ENCODE peak calls at places on chromosomes 6 and 20, in seven cellular contexts. A, L, Y, C, R, V and K are unnamed samples.

GRCh38 chr20:41275181-41275793 is 42.2 kb downstream of the ZHX3 start:
- DNase-seq in Y (no peak), A (no peak), L (no peak), C (no peak), V (no peak), R (no peak), K (no peak)

GRCh38 chr20:39855799-39856198 is 833.2 kb downstream of the MAFB start:
- DNase-seq in A (no peak), Y (no peak), V (no peak), C (no peak), L (no peak), R (no peak), K (no peak)

GRCh38 chr20:4073852-4074741 is 58.7 kb upstream of the RNF24 start:
- DNase-seq in Y (no peak), V (no peak), C (no peak), L (no peak), R (no peak), A (peak; percentile 43), K (no peak)

GRCh38 chr6:25465931-25466330 is 186.1 kb upstream of the SCGN start:
- DNase-seq in V (no peak), Y (no peak), A (no peak), R (no peak), C (no peak), L (no peak), K (no peak)

GRCh38 chr6:31058128-31058894 is 48.0 kb downstream of the MUC22 start:
- DNase-seq in R (no peak), A (no peak), L (no peak), V (no peak), Y (no peak), C (no peak), K (no peak)

GRCh38 chr6:158206740-158207451 is 38.7 kb downstream of the GTF2H5 start:
- DNase-seq in Y (no peak), C (no peak), R (no peak), V (no peak), L (no peak), A (no peak), K (no peak)

GRCh38 chr20:20318318-20319161 is 49.4 kb upstream of the INSM1 start:
- DNase-seq in C (no peak), A (no peak), R (no peak), V (no peak), Y (no peak), L (no peak), K (no peak)

GRCh38 chr6:6969761-6970223 is 138.0 kb upstream of the RREB1 start:
- DNase-seq in R (no peak), L (no peak), C (no peak), V (no peak), A (no peak), Y (no peak), K (no peak)

GRCh38 chr20:63177134-63177784 is 38.7 kb downstream of the YTHDF1 start:
- DNase-seq in C (no peak), A (no peak), L (no peak), V (no peak), R (no peak), Y (no peak), K (no peak)

GRCh38 chr6:148445116-148445515 is 102.5 kb downstream of the SASH1 start:
- DNase-seq in A (no peak), V (no peak), Y (no peak), C (no peak), R (no peak), L (no peak), K (no peak)

GRCh38 chr6:30441171-30441570 is 48.1 kb upstream of the HLA-E start:
- DNase-seq in R (no peak), V (no peak), A (no peak), C (no peak), L (no peak), Y (no peak), K (no peak)

GRCh38 chr20:42484335-42484734 is 705.4 kb downstream of the PTPRT start:
- DNase-seq in R (no peak), V (no peak), A (peak; percentile 85), C (no peak), L (no peak), Y (no peak), K (no peak)

GRCh38 chr20:21436186-21436585 is 38.9 kb upstream of the NKX2-4 start:
- DNase-seq in Y (no peak), R (no peak), V (no peak), L (no peak), C (no peak), A (no peak), K (no peak)

GRCh38 chr6:126628125-126628524 is 288.2 kb downstream of the CENPW start:
- DNase-seq in Y (no peak), V (no peak), C (no peak), L (no peak), R (no peak), A (no peak), K (no peak)

GRCh38 chr6:96923871-96924493 is 546 bp upstream of the KLHL32 start:
- DNase-seq in C (no peak), V (no peak), Y (no peak), L (no peak), A (peak; percentile 59), R (no peak), K (no peak)

GRCh38 chr6:119829006-119829405 is 479.4 kb upstream of the MAN1A1 start:
- DNase-seq in R (no peak), L (no peak), Y (no peak), C (no peak), A (no peak), V (no peak), K (no peak)

GRCh38 chr6:70706491-70707123 is 38.9 kb downstream of the SMAP1 start:
- DNase-seq in Y (no peak), L (peak; percentile 20), A (no peak), V (peak; percentile 55), C (no peak), R (no peak), K (no peak)

DNA sequence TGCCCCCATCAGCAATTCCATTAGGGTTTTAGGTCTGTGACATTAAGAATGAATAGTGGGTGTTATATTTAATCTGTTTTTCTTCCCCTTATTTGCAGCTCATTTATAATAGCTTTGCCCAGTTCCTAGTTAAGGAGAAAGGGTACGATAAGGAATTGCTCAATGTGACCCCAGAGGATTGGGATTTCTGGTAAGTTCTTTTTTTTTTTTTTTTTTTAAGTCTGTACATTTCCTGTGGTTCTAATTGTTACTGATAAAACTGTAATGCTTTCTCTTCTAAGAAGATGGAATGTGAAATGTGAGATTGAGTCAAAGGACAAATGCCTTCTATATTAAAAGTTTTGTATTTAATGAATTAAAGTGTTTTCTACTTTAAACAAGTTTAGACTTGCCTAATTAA is 5.5 kb downstream of the NT5DC1 start:
- DNase-seq in R (no peak), V (no peak), C (no peak), L (no peak), Y (no peak), A (no peak), K (no peak)
- H3K4me3 ChIP-seq in R (no peak overlapping the region), V (no peak overlapping the region), C (no peak overlapping the region), L (no peak overlapping the region), Y (no peak overlapping the region), A (no peak overlapping the region), K (no peak overlapping the region)

GRCh38 chr6:36683656-36684446 is 5.3 kb downstream of the CDKN1A start:
- DNase-seq in Y (no peak), V (no peak), R (no peak), L (no peak), C (no peak), A (no peak), K (no peak)
- H3K36me3 ChIP-seq in Y (peaks cover 62% of the 10 kb centered on the region), V (peaks cover 7% of the 10 kb centered on the region), R (peaks cover 55% of the 10 kb centered on the region), L (no peaks in the 10 kb centered on the region), C (no peaks in the 10 kb centered on the region), A (peaks cover 56% of the 10 kb centered on the region), K (peaks cover 55% of the 10 kb centered on the region)

DNA sequence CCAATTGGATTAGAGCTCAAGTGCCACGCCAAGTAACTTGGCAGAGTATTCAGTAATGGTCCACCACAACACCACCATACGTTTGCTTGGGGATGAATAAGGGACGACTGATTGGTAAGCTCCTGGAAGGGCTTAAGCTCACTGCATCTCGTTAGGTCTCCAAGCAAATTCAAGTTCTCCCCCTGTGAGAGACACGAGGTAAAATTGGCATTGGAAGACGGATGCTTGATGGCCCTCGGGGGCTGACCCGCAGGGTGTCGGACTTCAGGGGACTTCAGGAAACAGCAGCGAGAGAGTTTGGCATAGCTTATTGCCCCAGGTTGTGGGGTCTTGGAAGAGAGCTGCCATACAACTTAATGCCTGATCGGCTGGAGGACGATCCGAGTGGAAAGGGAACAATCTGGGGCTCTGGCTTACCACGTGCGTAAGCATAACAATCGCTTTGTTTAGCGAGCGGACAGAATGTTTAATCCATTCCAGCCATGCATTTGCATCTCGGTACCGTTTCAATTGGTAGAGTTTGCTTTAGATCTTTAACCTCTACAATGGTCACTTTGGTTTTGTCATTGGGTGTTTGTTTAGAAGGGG is 4.8 kb upstream of the ZNFX1 start:
- DNase-seq in R (no peak), C (no peak), V (no peak), L (no peak), A (no peak), Y (no peak), K (no peak)
- H3K9me3 ChIP-seq in R (peaks cover 15% of the 10 kb centered on the region), C (peaks cover 21% of the 10 kb centered on the region), V (peaks cover 73% of the 10 kb centered on the region), L (peaks cover 54% of the 10 kb centered on the region), A (peaks cover 5% of the 10 kb centered on the region), Y (peaks cover 29% of the 10 kb centered on the region), K (peaks cover 64% of the 10 kb centered on the region)

DNA sequence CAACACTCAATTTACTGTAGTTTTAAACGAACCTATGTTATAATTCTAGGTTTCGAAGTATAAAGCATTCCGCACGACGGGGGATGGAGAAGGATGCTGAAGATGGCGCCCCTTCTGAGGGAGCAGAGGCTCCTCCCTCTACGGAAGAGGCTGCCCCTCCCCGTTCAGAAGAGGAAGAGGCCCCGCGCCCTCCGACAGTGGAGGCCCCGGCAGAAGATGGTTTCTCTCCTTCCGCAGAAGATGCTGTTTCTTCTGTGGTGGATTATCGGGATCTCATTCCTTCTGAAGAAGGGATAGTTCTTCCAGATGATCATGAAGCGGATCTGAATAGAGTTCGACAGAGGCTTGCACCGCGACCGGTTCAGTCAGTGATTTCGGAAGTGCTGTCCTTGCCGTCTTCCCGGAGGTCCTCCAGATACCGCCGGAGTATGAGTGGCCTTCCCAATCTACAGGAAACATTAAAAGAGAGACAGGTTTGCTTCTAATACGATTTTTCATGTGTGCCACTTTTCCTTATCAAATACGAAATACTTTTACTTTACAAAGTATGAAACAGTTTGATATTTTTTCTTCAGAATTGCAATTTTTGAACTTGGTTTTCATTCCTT is 7.7 kb downstream of the DNAH8 start:
- DNase-seq in A (no peak), C (no peak), V (no peak), L (no peak), Y (no peak), R (no peak), K (no peak)
- H3K4me3 ChIP-seq in A (no peak overlapping the region), C (no peak overlapping the region), V (no peak overlapping the region), L (no peak overlapping the region), Y (no peak overlapping the region), R (peak overlapping the region; percentile 16), K (no peak overlapping the region)

DNA sequence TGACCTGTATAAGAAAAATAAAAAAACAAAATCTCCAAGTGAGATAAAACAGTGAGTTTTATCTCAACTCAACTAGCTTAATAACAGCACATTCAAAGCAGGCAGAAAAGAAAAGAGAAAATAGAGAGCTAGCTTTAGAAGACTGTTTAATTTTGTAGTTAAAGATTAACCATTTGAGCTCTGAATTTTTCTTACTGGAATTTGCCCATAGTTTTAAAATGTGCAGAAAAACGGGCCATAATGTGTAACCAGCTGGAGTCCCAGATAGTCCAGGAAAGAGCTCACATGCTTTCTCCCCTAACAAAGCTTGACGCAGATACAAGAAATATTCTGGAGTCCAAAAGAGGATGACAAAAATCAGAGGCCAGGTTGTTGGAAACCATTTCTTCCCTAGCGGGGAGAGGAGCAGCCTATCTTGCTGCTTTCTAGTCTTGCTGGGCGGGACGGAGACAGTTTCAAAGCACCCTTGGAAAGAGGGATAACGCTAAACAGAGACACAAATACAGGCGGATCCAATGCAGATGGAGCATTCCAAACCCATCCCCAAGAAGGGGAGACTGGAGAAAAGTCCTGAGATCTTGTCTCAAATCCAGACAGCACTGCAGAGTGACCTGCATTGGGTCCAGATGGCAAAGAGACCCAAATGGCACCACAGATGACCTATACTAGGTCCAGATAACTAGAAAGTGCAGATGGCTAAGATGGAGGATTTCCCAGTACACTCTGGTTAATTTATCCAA is 16.1 kb downstream of the TTK start:
- DNase-seq in Y (no peak), A (no peak), R (no peak), V (no peak), L (no peak), C (no peak), K (no peak)
- H3K36me3 ChIP-seq in Y (no peaks in the 10 kb centered on the region), A (no peaks in the 10 kb centered on the region), R (peaks cover 31% of the 10 kb centered on the region), V (no peaks in the 10 kb centered on the region), L (no peaks in the 10 kb centered on the region), C (no peaks in the 10 kb centered on the region), K (no peaks in the 10 kb centered on the region)